ENCODE peak calls at places on chromosomes 13 and 19, in eight cellular contexts. U is skeletal muscle cell, K is heart right ventricle, I is left ventricle myocardium inferior, D is astrocyte, J is AG04450, Q is AG10803, W is psoas muscle. P is an unnamed sample.

GRCh38 chr19:53962887-53963435 is at the start of gene CACNG8:
- DNase-seq in U (no peak), K (no peak), I (no peak), D (no peak), J (no peak), Q (no peak), W (no peak), P (peak)

GRCh38 chr19:55605637-55606470 is at the start of gene ZNF865:
- DNase-seq in U (peak), K (peak), I (peak), D (peak), J (peak), Q (peak), W (peak), P (peak)

GRCh38 chr13:102708211-102708610 is 13.4 kb upstream of the METTL21C start:
- DNase-seq in U (no peak), K (no peak), I (no peak), D (no peak), J (no peak), Q (no peak), W (no peak), P (no peak)

GRCh38 chr13:106299616-106300015 is 235.8 kb downstream of the EFNB2 start:
- DNase-seq in U (no peak), K (no peak), I (no peak), D (peak), J (no peak), Q (no peak), W (no peak), P (no peak)

GRCh38 chr13:113445791-113446487 is 7.3 kb downstream of the ADPRHL1 start:
- DNase-seq in U (no peak), K (no peak), I (no peak), D (no peak), J (no peak), Q (no peak), W (peak), P (peak)

GRCh38 chr13:106566682-106567420 is 1.1 kb downstream of the ARGLU1 start:
- DNase-seq in U (no peak), K (peak), I (peak), D (peak), J (no peak), Q (peak), W (peak), P (peak)

GRCh38 chr13:60226507-60226906 is 62.8 kb upstream of the DIAPH3 start:
- DNase-seq in U (peak), K (no peak), I (no peak), D (peak), J (peak), Q (peak), W (no peak), P (peak)

GRCh38 chr19:44988896-44989563 is 12.2 kb upstream of the RELB start:
- DNase-seq in U (peak), K (peak), I (peak), D (peak), J (peak), Q (peak), W (peak), P (peak)

GRCh38 chr13:113741101-113741731 is 17.8 kb upstream of the TMEM255B start:
- DNase-seq in U (no peak), K (no peak), I (no peak), D (peak), J (no peak), Q (no peak), W (no peak), P (no peak)

GRCh38 chr19:18776288-18776594 is 14.9 kb downstream of the COMP start:
- DNase-seq in U (no peak), K (no peak), I (no peak), D (peak), J (no peak), Q (peak), W (no peak), P (peak)

GRCh38 chr13:104286566-104287290 is 1220.5 kb upstream of the SLC10A2 start:
- DNase-seq in U (no peak), K (no peak), I (no peak), D (no peak), J (no peak), Q (no peak), W (no peak), P (no peak)

GRCh38 chr13:99383946-99384345 is 76.7 kb upstream of the GPR183 start:
- DNase-seq in U (no peak), K (no peak), I (no peak), D (no peak), J (no peak), Q (no peak), W (no peak), P (no peak)

GRCh38 chr19:1369214-1369805 is 14.4 kb upstream of the NDUFS7 start:
- DNase-seq in U (no peak), K (no peak), I (no peak), D (no peak), J (no peak), Q (no peak), W (no peak), P (no peak)

GRCh38 chr19:49662011-49662410 is 3.6 kb downstream of the IRF3 start:
- DNase-seq in U (no peak), K (no peak), I (no peak), D (no peak), J (no peak), Q (no peak), W (no peak), P (no peak)

GRCh38 chr19:41793414-41793727 is 3.0 kb upstream of the CEACAM3 start:
- DNase-seq in U (no peak), K (no peak), I (no peak), D (no peak), J (no peak), Q (no peak), W (no peak), P (no peak)
- H3K4me3 ChIP-seq in U (no peak), K (no peak), I (no peak), D (no peak), J (no peak), Q (no peak), W (no peak), P (no peak)

DNA sequence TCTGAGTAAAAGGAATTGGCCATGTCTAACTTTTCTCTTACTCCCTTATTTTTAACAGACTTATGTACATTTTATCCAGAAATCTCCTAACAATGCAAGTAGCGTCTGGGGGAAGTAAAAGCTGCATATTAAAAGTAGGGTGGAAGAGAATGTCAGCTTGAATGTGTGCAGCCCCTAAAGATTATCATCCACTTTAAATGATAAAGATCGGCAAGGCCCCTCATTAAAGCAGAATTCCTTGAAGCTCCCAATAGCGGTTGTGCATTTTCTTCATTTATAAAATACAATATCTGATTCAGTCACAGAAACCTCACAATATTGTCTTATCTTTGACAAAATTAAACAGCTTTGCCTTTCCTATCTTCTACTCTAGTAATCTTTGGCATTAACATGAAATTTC is 184.6 kb downstream of the LHFPL6 start:
- DNase-seq in U (no peak), K (no peak), I (no peak), D (no peak), J (no peak), Q (no peak), W (no peak), P (no peak)
- H3K4me3 ChIP-seq in U (no peak), K (no peak), I (no peak), D (no peak), J (no peak), Q (no peak), W (no peak), P (no peak)

GRCh38 chr13:83878691-83879410 is 3.4 kb downstream of the SLITRK1 start:
- DNase-seq in U (no peak), K (no peak), I (no peak), D (no peak), J (no peak), Q (no peak), W (no peak), P (peak)

GRCh38 chr13:83879431-83880171 is 2.7 kb downstream of the SLITRK1 start:
- DNase-seq in U (no peak), K (no peak), I (no peak), D (peak), J (no peak), Q (peak), W (no peak), P (peak)

GRCh38 chr13:83881031-83881727 is 1.1 kb downstream of the SLITRK1 start:
- DNase-seq in U (no peak), K (no peak), I (no peak), D (no peak), J (no peak), Q (no peak), W (no peak), P (no peak)

GRCh38 chr13:83881917-83882625 is at the start of gene SLITRK1:
- DNase-seq in U (peak), K (peak), I (no peak), D (peak), J (peak), Q (peak), W (no peak), P (peak)

GRCh38 chr13:83880275-83881027 is 1.8 kb downstream of the SLITRK1 start:
- DNase-seq in U (no peak), K (no peak), I (no peak), D (no peak), J (no peak), Q (no peak), W (no peak), P (no peak)
- H3K4me3 ChIP-seq in U (peak), K (no peak), I (no peak), D (peak), J (no peak), Q (peak), W (no peak), P (no peak)

DNA sequence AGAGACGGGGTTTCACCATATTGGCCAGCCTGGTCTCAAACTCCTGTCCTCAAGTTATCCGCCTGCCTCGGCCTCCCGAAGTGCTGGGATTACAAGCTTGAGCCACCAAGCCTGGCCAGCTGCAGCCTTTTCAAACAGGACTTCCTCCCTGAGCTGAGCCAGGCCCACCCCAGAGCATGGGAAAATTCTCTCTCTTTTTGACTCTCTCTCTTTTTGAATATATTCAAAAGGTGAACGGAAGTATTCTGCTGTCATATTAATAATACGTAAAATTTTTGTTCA is 539 bp upstream of the ZNF506 start:
- DNase-seq in U (no peak), K (no peak), I (no peak), D (no peak), J (no peak), Q (peak), W (no peak), P (no peak)
- H3K4me3 ChIP-seq in U (peak), K (peak), I (peak), D (peak), J (peak), Q (peak), W (peak), P (peak)